ENCODE peak calls at places on chromosomes 3 and 15, in ten cellular contexts. N, Q, V, J, K, T, W, U, S and B are unnamed samples. For H3K4me1, the result is how much of the 10 kb centered on the place peaks cover.

GRCh38 chr3:129845956-129846355 is 47.6 kb downstream of the TMCC1 start:
- DNase-seq in N (no peak), Q (no peak), V (no peak), J (no peak), K (no peak), T (no peak), W (no peak), U (no peak), S (no peak), B (no peak)

GRCh38 chr3:159877924-159878323 is 110.7 kb upstream of the IL12A start:
- DNase-seq in N (no peak), Q (no peak), V (peak), J (no peak), K (no peak), T (no peak), W (no peak), U (no peak), S (no peak), B (no peak)

GRCh38 chr3:159766563-159767185 is 222.0 kb upstream of the IL12A start:
- DNase-seq in N (no peak), Q (peak), V (no peak), J (no peak), K (no peak), T (no peak), W (no peak), U (peak), S (peak), B (no peak)

GRCh38 chr3:130699765-130700164 is 46.9 kb downstream of the PIK3R4 start:
- DNase-seq in N (no peak), Q (no peak), V (no peak), J (no peak), K (no peak), T (no peak), W (no peak), U (no peak), S (peak), B (no peak)

GRCh38 chr3:75906555-75907112 is 121.3 kb upstream of the ZNF717 start:
- DNase-seq in N (no peak), Q (no peak), V (peak), J (no peak), K (no peak), T (no peak), W (no peak), U (peak), S (peak), B (no peak)

GRCh38 chr3:22684739-22685138 is 518.4 kb upstream of the UBE2E2 start:
- DNase-seq in N (no peak), Q (no peak), V (no peak), J (no peak), K (no peak), T (no peak), W (no peak), U (no peak), S (no peak), B (no peak)

GRCh38 chr3:23175361-23176073 is 27.6 kb upstream of the UBE2E2 start:
- DNase-seq in N (no peak), Q (no peak), V (peak), J (no peak), K (no peak), T (no peak), W (no peak), U (no peak), S (peak), B (no peak)

GRCh38 chr15:42456539-42456938 is 34.4 kb downstream of the ZNF106 start:
- DNase-seq in N (no peak), Q (no peak), V (peak), J (no peak), K (no peak), T (no peak), W (no peak), U (no peak), S (no peak), B (no peak)

GRCh38 chr3:141094851-141095545 is 43.9 kb downstream of the SPSB4 start:
- DNase-seq in N (no peak), Q (peak), V (peak), J (no peak), K (peak), T (peak), W (peak), U (no peak), S (peak), B (no peak)

GRCh38 chr3:185318136-185318535 is 44.8 kb upstream of the MAP3K13 start:
- DNase-seq in N (no peak), Q (no peak), V (peak), J (no peak), K (no peak), T (no peak), W (no peak), U (no peak), S (peak), B (no peak)

GRCh38 chr3:136685882-136686281 is 66.3 kb downstream of the STAG1 start:
- DNase-seq in N (no peak), Q (no peak), V (no peak), J (no peak), K (no peak), T (no peak), W (no peak), U (no peak), S (no peak), B (no peak)

GRCh38 chr3:168736202-168736601 is 640.5 kb upstream of the GOLIM4 start:
- DNase-seq in N (no peak), Q (no peak), V (no peak), J (no peak), K (no peak), T (no peak), W (no peak), U (no peak), S (no peak), B (no peak)

GRCh38 chr3:15475161-15475560 is 46.3 kb downstream of the COLQ start:
- DNase-seq in N (no peak), Q (no peak), V (no peak), J (no peak), K (no peak), T (no peak), W (no peak), U (no peak), S (no peak), B (no peak)

GRCh38 chr15:37777006-37777405 is 157.4 kb upstream of the TMCO5A start:
- DNase-seq in N (no peak), Q (no peak), V (no peak), J (no peak), K (no peak), T (no peak), W (no peak), U (no peak), S (no peak), B (no peak)

GRCh38 chr3:12452361-12453330 is 31.6 kb upstream of the TSEN2 start:
- DNase-seq in N (no peak), Q (no peak), V (no peak), J (peak), K (no peak), T (no peak), W (no peak), U (no peak), S (peak), B (no peak)

GRCh38 chr3:163196815-163197214 is 1700.2 kb downstream of the OTOL1 start:
- DNase-seq in N (no peak), Q (no peak), V (no peak), J (no peak), K (no peak), T (no peak), W (no peak), U (no peak), S (no peak), B (no peak)

GRCh38 chr3:153972862-153973261 is 148.3 kb upstream of the ARHGEF26 start:
- DNase-seq in N (no peak), Q (no peak), V (no peak), J (no peak), K (no peak), T (no peak), W (no peak), U (no peak), S (no peak), B (no peak)

GRCh38 chr3:23325466-23326065 is 122.4 kb downstream of the UBE2E2 start:
- DNase-seq in N (no peak), Q (no peak), V (no peak), J (no peak), K (no peak), T (no peak), W (no peak), U (no peak), S (no peak), B (no peak)

GRCh38 chr15:71718116-71718910 is 92.0 kb upstream of the NR2E3 start:
- DNase-seq in N (no peak), Q (no peak), V (no peak), J (no peak), K (no peak), T (no peak), W (no peak), U (no peak), S (no peak), B (no peak)

GRCh38 chr15:71716990-71717389 is 93.4 kb upstream of the NR2E3 start:
- DNase-seq in N (no peak), Q (no peak), V (peak), J (no peak), K (no peak), T (no peak), W (no peak), U (no peak), S (no peak), B (no peak)

GRCh38 chr15:71713191-71713798 is 97.1 kb upstream of the NR2E3 start:
- DNase-seq in N (no peak), Q (no peak), V (no peak), J (no peak), K (no peak), T (no peak), W (no peak), U (no peak), S (no peak), B (no peak)

GRCh38 chr15:71715914-71716313 is 94.4 kb upstream of the NR2E3 start:
- DNase-seq in N (no peak), Q (no peak), V (no peak), J (no peak), K (no peak), T (no peak), W (no peak), U (no peak), S (no peak), B (no peak)
- H3K27ac ChIP-seq in N (no peak), Q (no peak), V (no peak), J (no peak), K (no peak), T (peak), W (no peak), U (no peak), S (no peak), B (no peak)

GRCh38 chr15:60026555-60026954 is 22.4 kb downstream of the FOXB1 start:
- DNase-seq in N (no peak), Q (no peak), V (no peak), J (no peak), K (no peak), T (no peak), W (no peak), U (no peak), S (no peak), B (no peak)
- H3K4me1 ChIP-seq in N (under half), Q (under half), V (under half), J (under half), K (under half), T (under half), W (under half), U (under half), S (under half), B (under half)

GRCh38 chr3:65004795-65005295 is 317.0 kb upstream of the ADAMTS9 start:
- DNase-seq in N (no peak), Q (no peak), V (no peak), J (no peak), K (no peak), T (no peak), W (no peak), U (no peak), S (no peak), B (no peak)
- H3K27ac ChIP-seq in N (no peak), Q (no peak), V (no peak), J (no peak), K (no peak), T (no peak), W (no peak), U (peak), S (no peak), B (no peak)

DNA sequence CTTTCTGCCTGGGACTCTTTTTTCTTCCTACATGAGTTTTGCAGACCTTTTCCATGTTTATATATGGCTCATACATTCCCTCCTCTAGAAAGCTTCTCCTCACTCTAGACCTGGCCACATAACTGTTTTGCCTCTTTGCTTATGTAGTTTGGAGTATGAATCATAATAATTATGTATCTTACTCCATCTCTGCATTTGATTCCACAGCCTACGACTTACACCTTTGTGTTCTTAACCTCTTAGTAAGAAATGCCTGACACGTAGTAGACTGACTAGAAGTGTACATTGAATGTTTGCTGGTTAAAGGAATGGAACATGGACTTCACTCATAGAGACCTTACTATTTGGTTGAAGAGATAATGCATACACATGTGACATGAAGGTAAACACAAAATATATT is 56.4 kb downstream of the MBNL1 start:
- DNase-seq in N (no peak), Q (no peak), V (no peak), J (no peak), K (no peak), T (no peak), W (no peak), U (no peak), S (no peak), B (no peak)
- H3K4me1 ChIP-seq in N (half or more), Q (half or more), V (under half), J (under half), K (under half), T (half or more), W (under half), U (under half), S (under half), B (half or more)